ENCODE peak calls at places on chromosome 1, in eight cellular contexts. Z is dorsolateral prefrontal cortex, O is fibroblast of lung, W is endodermal cell, Q is psoas muscle, D is stomach, F is prostate gland, U is heart left ventricle. B is an unnamed sample.

GRCh38 chr1:1343811-1344421 is 5.3 kb downstream of the DVL1 start:
- DNase-seq in Z (no peak), O (no peak), W (no peak), Q (peak), D (peak), F (no peak), U (no peak), B (no peak)

GRCh38 chr1:39652105-39652504 is 12.7 kb upstream of the HEYL start:
- DNase-seq in Z (no peak), O (no peak), W (no peak), Q (no peak), D (no peak), F (no peak), U (peak), B (no peak)

GRCh38 chr1:25477448-25478034 is 46.8 kb downstream of the MACO1 start:
- DNase-seq in Z (no peak), O (peak), W (no peak), Q (no peak), D (no peak), F (no peak), U (no peak), B (no peak)

GRCh38 chr1:16324456-16324890 is 27.8 kb downstream of the FBXO42 start:
- DNase-seq in Z (no peak), O (peak), W (no peak), Q (peak), D (no peak), F (peak), U (no peak), B (peak)

GRCh38 chr1:150065184-150065871 is 2.2 kb upstream of the VPS45 start:
- DNase-seq in Z (no peak), O (peak), W (no peak), Q (no peak), D (no peak), F (no peak), U (no peak), B (peak)

GRCh38 chr1:167922023-167922422 is 8.1 kb upstream of the ADCY10 start:
- DNase-seq in Z (no peak), O (peak), W (no peak), Q (no peak), D (no peak), F (no peak), U (no peak), B (peak)

GRCh38 chr1:160838876-160839275 is 23.8 kb downstream of the CD244 start:
- DNase-seq in Z (no peak), O (no peak), W (no peak), Q (no peak), D (no peak), F (no peak), U (no peak), B (no peak)

GRCh38 chr1:172654535-172654934 is 4.4 kb upstream of the FASLG start:
- DNase-seq in Z (no peak), O (peak), W (no peak), Q (no peak), D (no peak), F (no peak), U (no peak), B (peak)

DNA sequence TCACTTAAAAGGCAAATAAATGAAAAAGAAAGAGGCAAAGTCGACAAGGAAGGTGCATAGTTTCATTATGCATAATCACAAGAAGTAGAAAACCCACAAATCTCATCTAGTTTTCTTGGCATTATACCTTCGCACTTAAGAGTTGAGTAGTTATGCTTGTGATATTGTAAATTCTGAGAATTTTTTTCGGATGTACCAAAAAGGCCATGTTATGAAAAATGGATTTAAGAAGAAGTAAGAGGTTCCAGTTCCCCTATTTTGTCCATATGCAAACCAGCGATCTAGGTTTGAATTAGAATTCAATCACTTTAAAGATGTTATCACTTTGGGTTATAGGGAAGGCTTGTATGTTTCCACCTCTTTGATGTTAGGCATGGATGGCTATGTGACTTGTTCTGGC is 7.9 kb upstream of the ERICH3 start:
- DNase-seq in Z (no peak), O (no peak), W (no peak), Q (no peak), D (no peak), F (no peak), U (no peak), B (no peak)
- TF ChIP-seq CTCF in Z (no peak), O (no peak), W (no peak), Q (no peak), D (no peak), F (no peak), U (no peak), B (no peak)

GRCh38 chr1:74728736-74729135 is 4.1 kb downstream of the CRYZ start:
- DNase-seq in Z (no peak), O (no peak), W (no peak), Q (no peak), D (no peak), F (no peak), U (no peak), B (peak)
- H3K4me3 ChIP-seq in Z (no peak), O (no peak), W (no peak), Q (no peak), D (no peak), F (no peak), U (no peak), B (no peak)

DNA sequence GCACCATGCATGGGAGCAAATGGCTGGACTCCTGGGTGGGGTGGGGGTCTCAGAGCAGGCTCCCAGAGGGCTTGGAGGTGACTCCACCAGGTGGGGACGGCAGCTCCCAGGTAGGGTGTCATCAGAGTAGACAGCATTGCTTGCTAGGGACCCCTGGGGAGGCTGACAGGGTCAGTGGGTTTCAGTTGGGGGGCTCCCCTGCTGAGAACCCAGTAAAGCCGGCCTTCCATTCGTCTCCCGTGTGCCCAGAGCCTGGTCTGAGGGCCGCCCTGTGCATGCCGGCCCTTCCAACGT is 4.7 kb upstream of the GJC2 start:
- DNase-seq in Z (no peak), O (no peak), W (no peak), Q (no peak), D (no peak), F (no peak), U (no peak), B (no peak)
- TF ChIP-seq CTCF in Z (no peak), O (no peak), W (no peak), Q (no peak), D (no peak), F (no peak), U (no peak), B (no peak)

GRCh38 chr1:97353094-97353493 is 567.7 kb downstream of the DPYD start:
- DNase-seq in Z (no peak), O (no peak), W (no peak), Q (no peak), D (no peak), F (no peak), U (no peak), B (no peak)
- H3K4me3 ChIP-seq in Z (no peak), O (no peak), W (no peak), Q (no peak), D (no peak), F (no peak), U (no peak), B (no peak)

B was measured in choroid plexus epithelial cell.